ENCODE peak calls at places on chromosome 9, in six cellular contexts. A, T, N, Q, W and L are unnamed samples.

GRCh38 chr9:137252555-137253506 is 1.7 kb downstream of the STPG3 start:
- DNase-seq in T (no peak), W (no peak), Q (no peak), N (no peak), A (no peak), L (no peak)

GRCh38 chr9:33355933-33356332 is 46.4 kb downstream of the AQP7 start:
- DNase-seq in T (no peak), N (no peak), Q (no peak), A (no peak), W (no peak), L (no peak)

GRCh38 chr9:89380437-89381307 is 62.4 kb downstream of the SECISBP2 start:
- DNase-seq in N (no peak), W (no peak), Q (no peak), T (no peak), A (no peak), L (no peak)

GRCh38 chr9:120343416-120343815 is 236.6 kb downstream of the CDK5RAP2 start:
- DNase-seq in N (no peak), Q (no peak), A (no peak), T (no peak), W (no peak), L (no peak)

GRCh38 chr9:124042168-124042775 is 30.7 kb downstream of the LHX2 start:
- DNase-seq in A (no peak), T (no peak), W (no peak), Q (no peak), N (no peak), L (no peak)

GRCh38 chr9:123771690-123772089 is 158.2 kb downstream of the DENND1A start:
- DNase-seq in T (no peak), N (no peak), W (no peak), Q (no peak), A (no peak), L (no peak)

GRCh38 chr9:120872775-120873502 is 4.0 kb downstream of the PHF19 start:
- DNase-seq in N (no peak), A (no peak), W (no peak), T (no peak), Q (no peak), L (no peak)

GRCh38 chr9:101485873-101486692 is 47.6 kb upstream of the RNF20 start:
- DNase-seq in A (no peak), Q (peak), N (no peak), T (peak), W (peak), L (peak)

GRCh38 chr9:108885643-108886348 is 23.7 kb downstream of the ACTL7A start:
- DNase-seq in A (peak), Q (peak), N (peak), W (no peak), T (peak), L (peak)